ENCODE peak calls at places on chromosomes 1 and 21, in four cellular contexts. One of them, this sample, is unnamed.

GRCh38 chr1:236397173-236397759 is 3.2 kb downstream of the EDARADD start:
- DNase-seq in fibroblast of lung: no peak
- DNase-seq in WERI-Rb-1: no peak
- DNase-seq in GM13976: no peak
- DNase-seq in this sample: no peak

GRCh38 chr1:75203415-75204277 is 69.5 kb downstream of the LHX8 start:
- DNase-seq in fibroblast of lung: peak; percentile 47
- DNase-seq in WERI-Rb-1: peak; percentile 15
- DNase-seq in GM13976: peak; percentile 32
- DNase-seq in this sample: peak; percentile 27

GRCh38 chr1:203930343-203930742 is 68.9 kb downstream of the SNRPE start:
- DNase-seq in fibroblast of lung: peak; percentile 66
- DNase-seq in WERI-Rb-1: no peak
- DNase-seq in GM13976: no peak
- DNase-seq in this sample: no peak

GRCh38 chr1:222009105-222009730 is 267.3 kb upstream of the DUSP10 start:
- DNase-seq in fibroblast of lung: no peak
- DNase-seq in WERI-Rb-1: no peak
- DNase-seq in GM13976: peak; percentile 38
- DNase-seq in this sample: peak; percentile 40

GRCh38 chr1:10530281-10530740 is 55.6 kb downstream of the PEX14 start:
- DNase-seq in fibroblast of lung: peak; percentile 83
- DNase-seq in WERI-Rb-1: peak; percentile 68
- DNase-seq in GM13976: no peak
- DNase-seq in this sample: no peak

GRCh38 chr21:46004168-46004861 is 22.7 kb downstream of the COL6A1 start:
- DNase-seq in fibroblast of lung: no peak
- DNase-seq in WERI-Rb-1: no peak
- DNase-seq in GM13976: no peak
- DNase-seq in this sample: no peak

GRCh38 chr1:30422251-30422650 is 301.1 kb downstream of the MATN1 start:
- DNase-seq in fibroblast of lung: no peak
- DNase-seq in WERI-Rb-1: no peak
- DNase-seq in GM13976: peak; percentile 1
- DNase-seq in this sample: no peak

GRCh38 chr1:39370602-39371001 is 120.8 kb upstream of the BMP8A start:
- DNase-seq in fibroblast of lung: peak; percentile 80
- DNase-seq in WERI-Rb-1: no peak
- DNase-seq in GM13976: no peak
- DNase-seq in this sample: no peak

GRCh38 chr1:46467183-46467504 is 22.5 kb upstream of the DMBX1 start:
- DNase-seq in fibroblast of lung: no peak
- DNase-seq in WERI-Rb-1: no peak
- DNase-seq in GM13976: no peak
- DNase-seq in this sample: no peak

GRCh38 chr21:28454978-28455600 is 537.6 kb downstream of the LTN1 start:
- DNase-seq in fibroblast of lung: peak; percentile 61
- DNase-seq in WERI-Rb-1: no peak
- DNase-seq in GM13976: no peak
- DNase-seq in this sample: no peak

GRCh38 chr1:145758575-145758974 is 39.3 kb downstream of the CD160 start:
- DNase-seq in fibroblast of lung: no peak
- DNase-seq in WERI-Rb-1: no peak
- DNase-seq in GM13976: no peak
- DNase-seq in this sample: no peak

GRCh38 chr1:43031316-43032203 is 72.9 kb upstream of the SLC2A1 start:
- DNase-seq in fibroblast of lung: no peak
- DNase-seq in WERI-Rb-1: no peak
- DNase-seq in GM13976: no peak
- DNase-seq in this sample: no peak

GRCh38 chr1:150487763-150488115 is 520 bp downstream of the TARS2 start:
- DNase-seq in fibroblast of lung: no peak
- DNase-seq in WERI-Rb-1: no peak
- DNase-seq in GM13976: no peak
- DNase-seq in this sample: no peak

GRCh38 chr1:186183970-186184628 is 191.0 kb downstream of the TPR start:
- DNase-seq in fibroblast of lung: peak; percentile 69
- DNase-seq in WERI-Rb-1: no peak
- DNase-seq in GM13976: no peak
- DNase-seq in this sample: peak; percentile 5

GRCh38 chr1:177872563-177872900 is 97.3 kb downstream of the SEC16B start:
- DNase-seq in fibroblast of lung: no peak
- DNase-seq in WERI-Rb-1: no peak
- DNase-seq in GM13976: no peak
- DNase-seq in this sample: no peak

GRCh38 chr21:46150491-46151121 is 4.8 kb downstream of the FTCD start:
- DNase-seq in fibroblast of lung: no peak
- DNase-seq in WERI-Rb-1: peak; percentile 5
- DNase-seq in GM13976: no peak
- DNase-seq in this sample: no peak

GRCh38 chr1:57605933-57606332 is 182.1 kb upstream of the DAB1 start:
- DNase-seq in fibroblast of lung: no peak
- DNase-seq in WERI-Rb-1: no peak
- DNase-seq in GM13976: no peak
- DNase-seq in this sample: no peak

GRCh38 chr1:54009406-54009805 is 8.6 kb downstream of the LDLRAD1 start:
- DNase-seq in fibroblast of lung: no peak
- DNase-seq in WERI-Rb-1: no peak
- DNase-seq in GM13976: no peak
- DNase-seq in this sample: peak; percentile 21

GRCh38 chr1:43836267-43836951 is 97.2 kb upstream of the ARTN start:
- DNase-seq in fibroblast of lung: peak; percentile 33
- DNase-seq in WERI-Rb-1: no peak
- DNase-seq in GM13976: peak; percentile 35
- DNase-seq in this sample: peak; percentile 35

GRCh38 chr1:228010921-228011320 is 4.1 kb downstream of the WNT3A start:
- DNase-seq in fibroblast of lung: no peak
- DNase-seq in WERI-Rb-1: no peak
- DNase-seq in GM13976: peak; percentile 22
- DNase-seq in this sample: no peak

GRCh38 chr1:81582467-81582986 is 218.2 kb upstream of the ADGRL2 start:
- DNase-seq in fibroblast of lung: peak; percentile 57
- DNase-seq in WERI-Rb-1: no peak
- DNase-seq in GM13976: no peak
- DNase-seq in this sample: no peak

GRCh38 chr1:94316836-94317789 is 79.7 kb upstream of the ARHGAP29 start:
- DNase-seq in fibroblast of lung: peak; percentile 72
- DNase-seq in WERI-Rb-1: no peak
- DNase-seq in GM13976: no peak
- DNase-seq in this sample: no peak

GRCh38 chr1:203776636-203777035 is 11.7 kb downstream of the LAX1 start:
- DNase-seq in fibroblast of lung: no peak
- DNase-seq in WERI-Rb-1: peak; percentile 64
- DNase-seq in GM13976: no peak
- DNase-seq in this sample: no peak

GRCh38 chr1:44862829-44863406 is 19.9 kb upstream of the PTCH2 start:
- DNase-seq in fibroblast of lung: peak; percentile 56
- DNase-seq in WERI-Rb-1: peak; percentile 24
- DNase-seq in GM13976: no peak
- DNase-seq in this sample: no peak

GRCh38 chr1:154316704-154317103 is 4.2 kb upstream of the AQP10 start:
- DNase-seq in fibroblast of lung: no peak
- DNase-seq in WERI-Rb-1: no peak
- DNase-seq in GM13976: no peak
- DNase-seq in this sample: no peak

GRCh38 chr1:227894831-227895451 is 52.8 kb downstream of the WNT9A start:
- DNase-seq in fibroblast of lung: no peak
- DNase-seq in WERI-Rb-1: peak; percentile 0
- DNase-seq in GM13976: no peak
- DNase-seq in this sample: no peak

GRCh38 chr1:235073968-235074334 is 54.7 kb downstream of the TOMM20 start:
- DNase-seq in fibroblast of lung: no peak
- DNase-seq in WERI-Rb-1: no peak
- DNase-seq in GM13976: no peak
- DNase-seq in this sample: no peak

GRCh38 chr1:93350875-93351274 is 5.2 kb downstream of the DR1 start:
- DNase-seq in fibroblast of lung: no peak
- DNase-seq in WERI-Rb-1: no peak
- DNase-seq in GM13976: no peak
- DNase-seq in this sample: no peak

GRCh38 chr1:207811920-207812720 is 60.3 kb downstream of the CD46 start:
- DNase-seq in fibroblast of lung: no peak
- DNase-seq in WERI-Rb-1: peak; percentile 87
- DNase-seq in GM13976: peak; percentile 51
- DNase-seq in this sample: no peak

GRCh38 chr1:235714205-235714897 is 64.8 kb upstream of the GNG4 start:
- DNase-seq in fibroblast of lung: no peak
- DNase-seq in WERI-Rb-1: no peak
- DNase-seq in GM13976: no peak
- DNase-seq in this sample: no peak

GRCh38 chr21:34775793-34776192 is 107.0 kb downstream of the CLIC6 start:
- DNase-seq in fibroblast of lung: peak; percentile 50
- DNase-seq in WERI-Rb-1: no peak
- DNase-seq in GM13976: no peak
- DNase-seq in this sample: no peak

GRCh38 chr1:203189951-203190352 is 3.4 kb upstream of the CHI3L1 start:
- DNase-seq in fibroblast of lung: peak; percentile 32
- DNase-seq in WERI-Rb-1: peak; percentile 8
- DNase-seq in GM13976: no peak
- DNase-seq in this sample: no peak

GRCh38 chr21:43012596-43012995 is 38.2 kb downstream of the PKNOX1 start:
- DNase-seq in fibroblast of lung: no peak
- DNase-seq in WERI-Rb-1: no peak
- DNase-seq in GM13976: no peak
- DNase-seq in this sample: no peak

GRCh38 chr1:62841587-62842169 is 57.7 kb downstream of the ATG4C start:
- DNase-seq in fibroblast of lung: peak; percentile 42
- DNase-seq in WERI-Rb-1: peak; percentile 11
- DNase-seq in GM13976: peak; percentile 41
- DNase-seq in this sample: peak; percentile 50

GRCh38 chr1:56355918-56356317 is 223.4 kb downstream of the PLPP3 start:
- DNase-seq in fibroblast of lung: peak; percentile 13
- DNase-seq in WERI-Rb-1: no peak
- DNase-seq in GM13976: no peak
- DNase-seq in this sample: no peak

GRCh38 chr1:56359036-56359435 is 220.3 kb downstream of the PLPP3 start:
- DNase-seq in fibroblast of lung: no peak
- DNase-seq in WERI-Rb-1: no peak
- DNase-seq in GM13976: no peak
- DNase-seq in this sample: no peak

GRCh38 chr1:56357931-56358783 is 221.2 kb downstream of the PLPP3 start:
- DNase-seq in fibroblast of lung: no peak
- DNase-seq in WERI-Rb-1: no peak
- DNase-seq in GM13976: no peak
- DNase-seq in this sample: no peak

GRCh38 chr1:56355422-56355821 is 223.9 kb downstream of the PLPP3 start:
- DNase-seq in fibroblast of lung: peak; percentile 19
- DNase-seq in WERI-Rb-1: no peak
- DNase-seq in GM13976: no peak
- DNase-seq in this sample: no peak

DNA sequence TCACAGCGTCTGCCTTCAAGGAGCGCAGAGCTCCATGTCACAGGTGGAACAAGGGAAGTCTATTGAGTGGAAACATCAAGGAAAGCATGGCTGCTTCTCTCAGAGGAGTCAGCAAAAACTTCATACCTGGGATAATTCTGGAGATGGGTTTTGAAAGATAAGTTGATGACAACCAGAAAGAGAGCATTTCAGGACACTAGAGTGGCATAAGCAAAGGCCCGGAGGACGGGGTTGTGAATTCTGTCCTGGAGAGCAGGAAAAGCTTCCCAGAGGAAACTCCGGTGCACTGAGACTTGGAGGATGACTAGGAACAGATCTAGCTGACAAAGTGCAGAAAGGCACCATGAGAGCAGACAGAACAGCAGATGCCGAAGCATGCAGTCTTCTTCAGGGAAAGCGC is 223.0 kb downstream of the PLPP3 start:
- DNase-seq in fibroblast of lung: no peak
- DNase-seq in WERI-Rb-1: no peak
- DNase-seq in GM13976: no peak
- DNase-seq in this sample: no peak
- TF ChIP-seq CTCF in fibroblast of lung: no peak
- TF ChIP-seq CTCF in WERI-Rb-1: no peak
- TF ChIP-seq CTCF in GM13976: no peak
- TF ChIP-seq CTCF in this sample: no peak

GRCh38 chr1:229254910-229255541 is 15.9 kb upstream of the RAB4A start:
- DNase-seq in fibroblast of lung: no peak
- DNase-seq in WERI-Rb-1: no peak
- DNase-seq in GM13976: no peak
- DNase-seq in this sample: no peak
- TF ChIP-seq CTCF in fibroblast of lung: peak; percentile 28
- TF ChIP-seq CTCF in WERI-Rb-1: no peak
- TF ChIP-seq CTCF in GM13976: peak; percentile 36
- TF ChIP-seq CTCF in this sample: peak; percentile 20

DNA sequence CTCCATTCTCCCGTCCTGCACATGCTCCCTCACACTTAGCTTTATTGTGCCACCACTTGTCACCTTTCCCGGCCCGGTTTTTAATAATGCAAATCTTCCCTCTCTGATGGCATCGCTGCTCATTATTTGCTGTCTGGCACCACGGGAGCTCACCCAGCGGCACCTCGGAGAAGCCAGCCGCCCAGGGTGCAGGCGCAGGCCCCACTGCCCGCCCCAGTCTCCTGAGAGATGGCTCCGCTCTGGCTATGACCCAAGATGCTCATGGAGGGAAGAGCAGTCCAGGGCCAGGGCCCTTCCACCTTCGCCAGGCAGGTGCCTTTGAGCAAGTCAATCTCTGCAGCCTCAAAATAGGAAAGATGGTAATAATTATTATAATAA is 437.3 kb downstream of the KIF26B start:
- DNase-seq in fibroblast of lung: no peak
- DNase-seq in WERI-Rb-1: no peak
- DNase-seq in GM13976: no peak
- DNase-seq in this sample: no peak
- TF ChIP-seq CTCF in fibroblast of lung: no peak
- TF ChIP-seq CTCF in WERI-Rb-1: no peak
- TF ChIP-seq CTCF in GM13976: no peak
- TF ChIP-seq CTCF in this sample: no peak

GRCh38 chr1:209316929-209317328 is 266.6 kb upstream of the CAMK1G start:
- DNase-seq in fibroblast of lung: no peak
- DNase-seq in WERI-Rb-1: no peak
- DNase-seq in GM13976: no peak
- DNase-seq in this sample: no peak

GRCh38 chr1:209318302-209319056 is 265.0 kb upstream of the CAMK1G start:
- DNase-seq in fibroblast of lung: peak; percentile 48
- DNase-seq in WERI-Rb-1: no peak
- DNase-seq in GM13976: no peak
- DNase-seq in this sample: no peak

GRCh38 chr1:209319549-209319948 is 264.0 kb upstream of the CAMK1G start:
- DNase-seq in fibroblast of lung: peak; percentile 18
- DNase-seq in WERI-Rb-1: no peak
- DNase-seq in GM13976: no peak
- DNase-seq in this sample: no peak

GRCh38 chr1:209323743-209324142 is 259.8 kb upstream of the CAMK1G start:
- DNase-seq in fibroblast of lung: no peak
- DNase-seq in WERI-Rb-1: no peak
- DNase-seq in GM13976: no peak
- DNase-seq in this sample: no peak

DNA sequence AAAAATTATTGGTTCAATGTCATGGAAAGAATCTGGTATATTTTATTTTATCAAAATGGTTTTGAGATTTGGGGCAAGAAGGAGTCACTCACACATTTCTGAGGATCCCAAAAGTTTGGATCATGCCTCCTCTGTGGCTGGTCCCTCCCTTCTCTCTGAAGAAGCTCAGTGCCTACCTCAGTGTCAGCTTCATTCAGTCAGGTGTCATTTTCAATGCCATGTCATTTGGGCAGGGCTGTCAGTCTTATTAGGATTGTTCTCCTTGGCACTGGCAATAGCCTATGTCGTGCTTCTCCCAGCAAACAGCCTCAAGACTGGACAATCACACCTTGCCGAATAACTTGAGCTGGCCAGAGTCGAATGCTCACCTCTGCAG is 264.5 kb upstream of the CAMK1G start:
- DNase-seq in fibroblast of lung: no peak
- DNase-seq in WERI-Rb-1: no peak
- DNase-seq in GM13976: no peak
- DNase-seq in this sample: no peak
- TF ChIP-seq CTCF in fibroblast of lung: no peak
- TF ChIP-seq CTCF in WERI-Rb-1: no peak
- TF ChIP-seq CTCF in GM13976: no peak
- TF ChIP-seq CTCF in this sample: no peak